ENCODE peak calls at places on chromosomes 1 and 21, in five cellular contexts. T is ascending aorta; P is CD8-positive, alpha-beta T cell; X is suprapubic skin; J is neural progenitor cell. Y is an unnamed sample.

GRCh38 chr1:6420594-6421042 is 899 bp upstream of the HES2 start:
- DNase-seq in P (no peak), J (peak; percentile 60), X (no peak), T (no peak), Y (no peak)

GRCh38 chr1:235784950-235785349 is 81.8 kb downstream of the LYST start:
- DNase-seq in X (no peak), P (no peak), J (no peak), T (no peak), Y (no peak)

GRCh38 chr1:155977607-155978324 is 581 bp downstream of the ARHGEF2 start:
- DNase-seq in T (no peak), J (peak; percentile 67), P (peak; percentile 22), X (no peak), Y (no peak)

GRCh38 chr1:243798726-243799125 is 51.3 kb downstream of the AKT3 start:
- DNase-seq in X (no peak), P (no peak), T (no peak), J (no peak), Y (no peak)

GRCh38 chr1:237749122-237749521 is 141.6 kb downstream of the ZP4 start:
- DNase-seq in P (no peak), J (no peak), T (no peak), X (no peak), Y (no peak)

GRCh38 chr1:109761227-109762038 is 2.3 kb downstream of the EPS8L3 start:
- DNase-seq in P (no peak), X (peak; percentile 73), J (no peak), T (no peak), Y (no peak)

GRCh38 chr1:2935184-2935583 is 86.1 kb upstream of the ACTRT2 start:
- DNase-seq in J (no peak), T (no peak), X (no peak), P (no peak), Y (no peak)

GRCh38 chr1:37682334-37682987 is 9.9 kb upstream of the CDCA8 start:
- DNase-seq in P (peak; percentile 67), T (no peak), X (peak; percentile 86), J (peak; percentile 77), Y (peak; percentile 7)

GRCh38 chr1:58266242-58266641 is 280.3 kb downstream of the OMA1 start:
- DNase-seq in X (no peak), T (no peak), J (no peak), P (no peak), Y (no peak)

GRCh38 chr1:241817331-241817792 is 30.6 kb upstream of the EXO1 start:
- DNase-seq in J (no peak), P (no peak), X (no peak), T (no peak), Y (no peak)

GRCh38 chr1:223665592-223666312 is at the start of gene CAPN8:
- DNase-seq in J (no peak), P (no peak), X (no peak), T (no peak), Y (no peak)

GRCh38 chr1:192575499-192576189 is at the start of gene RGS1:
- DNase-seq in T (no peak), J (no peak), X (no peak), P (peak; percentile 42), Y (no peak)

GRCh38 chr1:159211331-159212136 is 6.9 kb downstream of the ACKR1 start:
- DNase-seq in X (no peak), T (no peak), J (peak; percentile 73), P (no peak), Y (no peak)

GRCh38 chr1:61081637-61082335 is 575 bp upstream of the NFIA start:
- DNase-seq in T (no peak), X (no peak), P (peak; percentile 21), J (peak; percentile 74), Y (no peak)

GRCh38 chr21:42543106-42543847 is 29.6 kb downstream of the SLC37A1 start:
- DNase-seq in P (no peak), X (no peak), J (no peak), T (no peak), Y (no peak)

GRCh38 chr21:42541174-42541573 is 27.5 kb downstream of the SLC37A1 start:
- DNase-seq in P (no peak), X (no peak), T (no peak), J (no peak), Y (no peak)

GRCh38 chr21:42542596-42542995 is 28.9 kb downstream of the SLC37A1 start:
- DNase-seq in P (no peak), T (no peak), J (no peak), X (no peak), Y (no peak)

GRCh38 chr21:42541618-42542017 is 28.0 kb downstream of the SLC37A1 start:
- DNase-seq in J (no peak), P (no peak), X (no peak), T (no peak), Y (no peak)

DNA sequence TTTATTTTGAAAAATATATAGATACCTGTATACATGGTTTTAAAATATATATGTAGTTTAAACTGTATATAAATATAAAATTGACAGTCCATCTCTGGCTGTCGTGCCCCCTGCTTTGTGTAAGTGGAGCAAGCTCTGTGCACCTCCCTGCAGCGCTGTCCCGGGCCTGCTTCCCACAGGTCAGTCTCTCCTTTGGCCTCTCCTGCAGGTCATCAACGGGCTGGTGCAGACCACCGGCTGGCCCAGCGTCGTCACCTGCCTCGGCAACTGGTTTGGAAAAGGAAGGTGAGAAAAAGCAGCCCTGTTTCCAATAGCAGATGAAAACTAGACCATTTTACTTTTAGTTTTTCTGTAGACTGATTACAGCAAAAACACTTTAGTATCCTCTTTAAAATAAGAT is 28.5 kb downstream of the SLC37A1 start:
- DNase-seq in J (no peak), T (no peak), P (no peak), X (no peak), Y (no peak)
- H3K36me3 ChIP-seq in J (no peaks in the 10 kb centered on the region), T (peaks cover 14% of the 10 kb centered on the region), P (peaks cover 11% of the 10 kb centered on the region), X (peaks cover 35% of the 10 kb centered on the region), Y (peaks cover 85% of the 10 kb centered on the region)

GRCh38 chr1:147515046-147515869 is 26.0 kb upstream of the BCL9 start:
- DNase-seq in P (no peak), X (no peak), T (no peak), J (no peak), Y (no peak)
- TF ChIP-seq CTCF in P (peak; percentile 33), X (no peak), T (no peak), J (peak; percentile 27), Y (no peak)

GRCh38 chr1:12387641-12388040 is 157.8 kb downstream of the VPS13D start:
- DNase-seq in J (no peak), T (no peak), P (no peak), X (no peak), Y (no peak)

GRCh38 chr1:12384836-12385456 is 155.1 kb downstream of the VPS13D start:
- DNase-seq in T (no peak), P (peak; percentile 7), J (no peak), X (no peak), Y (no peak)

GRCh38 chr1:12383001-12383400 is 153.2 kb downstream of the VPS13D start:
- DNase-seq in P (no peak), X (no peak), J (no peak), T (no peak), Y (no peak)

GRCh38 chr1:12383786-12384185 is 154.0 kb downstream of the VPS13D start:
- DNase-seq in P (no peak), X (no peak), J (no peak), T (no peak), Y (no peak)

GRCh38 chr1:12386130-12386529 is 156.3 kb downstream of the VPS13D start:
- DNase-seq in T (no peak), J (no peak), P (peak; percentile 14), X (no peak), Y (no peak)
- H3K36me3 ChIP-seq in T (peaks cover 60% of the 10 kb centered on the region), J (peaks cover 16% of the 10 kb centered on the region), P (peaks cover 18% of the 10 kb centered on the region), X (peaks cover 92% of the 10 kb centered on the region), Y (peaks cover 15% of the 10 kb centered on the region)

GRCh38 chr21:32309906-32310460 is 11.3 kb downstream of the MRAP start:
- DNase-seq in P (no peak), T (no peak), J (no peak), X (peak; percentile 35), Y (no peak)

GRCh38 chr21:32312976-32313375 is 14.3 kb downstream of the MRAP start:
- DNase-seq in X (peak; percentile 57), J (no peak), T (no peak), P (no peak), Y (no peak)

GRCh38 chr21:32312321-32312720 is 13.7 kb downstream of the MRAP start:
- DNase-seq in X (peak; percentile 61), P (no peak), T (no peak), J (no peak), Y (no peak)

GRCh38 chr21:32308696-32309095 is 10.0 kb downstream of the MRAP start:
- DNase-seq in X (no peak), P (no peak), T (no peak), J (no peak), Y (no peak)

DNA sequence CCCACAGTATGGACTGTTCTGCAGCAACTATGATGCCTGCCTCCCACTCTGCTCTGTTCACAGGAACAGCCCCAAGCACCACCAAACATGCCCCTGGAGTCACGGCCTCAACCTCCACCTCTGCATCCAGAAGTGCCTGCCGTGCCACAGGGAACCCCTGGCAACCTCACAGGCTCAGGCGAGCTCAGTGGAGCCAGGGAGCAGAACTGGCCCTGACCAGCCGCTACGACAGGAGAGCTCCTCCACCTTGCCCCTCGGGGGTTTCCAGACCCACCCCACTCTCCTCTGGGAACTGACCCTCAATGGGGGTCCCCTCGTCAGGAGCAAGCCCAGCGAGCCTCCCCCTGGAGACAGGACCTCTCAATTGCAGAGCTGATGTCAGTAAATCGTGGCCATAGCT is 13.0 kb downstream of the MRAP start:
- DNase-seq in P (no peak), T (no peak), X (peak; percentile 69), J (no peak), Y (no peak)
- TF ChIP-seq CTCF in P (no peak), T (no peak), X (no peak), J (no peak), Y (no peak)

DNA sequence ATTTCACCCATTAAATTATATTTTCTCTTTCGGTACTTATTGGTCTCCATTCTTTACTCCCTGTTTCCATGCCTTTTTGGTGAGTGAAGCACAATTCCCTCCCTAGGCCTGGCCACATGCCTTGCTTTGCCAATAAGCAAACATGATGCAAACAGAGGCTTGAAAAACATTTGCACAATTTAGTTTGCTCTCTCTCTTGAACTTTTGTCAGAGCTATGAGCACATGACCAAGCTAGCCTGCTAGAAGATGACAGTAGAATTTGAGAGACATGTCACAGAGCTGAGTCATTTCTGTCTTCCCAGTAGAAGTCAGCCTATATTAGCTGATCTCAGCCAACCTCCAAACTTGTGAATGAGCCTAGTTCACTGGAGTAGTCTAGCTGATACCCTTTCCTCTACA is 24.6 kb downstream of the ANGPTL3 start:
- DNase-seq in T (no peak), X (no peak), J (no peak), P (no peak), Y (no peak)
- H3K36me3 ChIP-seq in T (no peaks in the 10 kb centered on the region), X (peaks cover 37% of the 10 kb centered on the region), J (peaks cover 11% of the 10 kb centered on the region), P (no peaks in the 10 kb centered on the region), Y (no peaks in the 10 kb centered on the region)

DNA sequence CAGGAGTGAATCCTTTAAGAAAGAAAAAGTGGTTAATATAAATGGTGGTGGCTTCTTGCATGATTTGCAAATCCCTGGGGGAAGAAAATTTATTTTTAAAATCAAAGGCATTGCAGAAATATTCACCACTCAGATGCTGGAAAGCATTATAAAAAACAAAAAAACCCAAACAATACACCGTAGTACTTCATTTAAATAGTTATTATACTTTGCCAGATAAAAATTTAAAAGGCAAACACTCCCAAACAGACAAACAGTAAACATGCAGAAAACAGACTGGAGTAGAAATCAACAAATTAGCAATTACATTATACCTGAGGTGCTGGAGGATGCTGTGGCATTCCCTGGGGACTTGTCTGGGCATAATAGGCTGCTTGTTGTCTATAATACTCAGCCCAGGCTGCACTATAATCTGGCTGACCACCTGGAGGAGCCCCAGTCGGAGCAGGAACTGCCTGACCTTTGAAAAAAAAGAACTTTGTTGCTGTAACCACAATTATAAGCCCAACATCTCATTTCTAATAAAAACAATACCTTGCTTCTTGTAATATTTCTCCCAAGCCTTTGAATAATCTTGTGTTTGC is 29.9 kb downstream of the FUBP1 start:
- DNase-seq in T (no peak), P (no peak), J (peak; percentile 32), X (no peak), Y (no peak)
- TF ChIP-seq CTCF in T (no peak), P (no peak), J (peak; percentile 27), X (no peak), Y (no peak)

Y was measured in esophagus squamous epithelium.